ENCODE peak calls at places on chromosome 4, in nine cellular contexts. One of them, this sample, is unnamed.

GRCh38 chr4:39970559-39971270 is 7.0 kb downstream of the PDS5A start:
- DNase-seq in activated T-helper 1 cell treated with anti-CD3 and anti-CD28 coated beads, Interleukin-12 subunit alpha, Interleukin-12 subunit beta, Interleukin-2, Interleukin-4 antibody, amounts not matched to agents 30 ng/mL and 10 ng/mL and 1 ng/mL, durations not matched to agents 14 hours and 24 hours and 36 hours: no peak
- DNase-seq in T1000: no peak
- DNase-seq in activated T-cell treated with anti-CD3 and anti-CD28 coated beads, Interleukin-2, amount 50 U/mL, for 1 hour: no peak
- DNase-seq in AG08396: no peak
- DNase-seq in MV-4-11: peak
- DNase-seq in stomach: no peak
- DNase-seq in thoracic aorta: no peak
- DNase-seq in activated naive CD8-positive, alpha-beta T cell treated with anti-CD3 and anti-CD28 coated beads for 36 hours: no peak
- DNase-seq in this sample: no peak

GRCh38 chr4:825969-826330 is at the start of gene CPLX1:
- DNase-seq in activated T-helper 1 cell treated with anti-CD3 and anti-CD28 coated beads, Interleukin-12 subunit alpha, Interleukin-12 subunit beta, Interleukin-2, Interleukin-4 antibody, amounts not matched to agents 30 ng/mL and 10 ng/mL and 1 ng/mL, durations not matched to agents 14 hours and 24 hours and 36 hours: no peak
- DNase-seq in T1000: no peak
- DNase-seq in activated T-cell treated with anti-CD3 and anti-CD28 coated beads, Interleukin-2, amount 50 U/mL, for 1 hour: peak
- DNase-seq in AG08396: peak
- DNase-seq in MV-4-11: no peak
- DNase-seq in stomach: peak
- DNase-seq in thoracic aorta: no peak
- DNase-seq in activated naive CD8-positive, alpha-beta T cell treated with anti-CD3 and anti-CD28 coated beads for 36 hours: peak
- DNase-seq in this sample: peak

GRCh38 chr4:99447079-99447478 is 11.9 kb upstream of the ADH7 start:
- DNase-seq in activated T-helper 1 cell treated with anti-CD3 and anti-CD28 coated beads, Interleukin-12 subunit alpha, Interleukin-12 subunit beta, Interleukin-2, Interleukin-4 antibody, amounts not matched to agents 30 ng/mL and 10 ng/mL and 1 ng/mL, durations not matched to agents 14 hours and 24 hours and 36 hours: no peak
- DNase-seq in T1000: no peak
- DNase-seq in activated T-cell treated with anti-CD3 and anti-CD28 coated beads, Interleukin-2, amount 50 U/mL, for 1 hour: no peak
- DNase-seq in AG08396: peak
- DNase-seq in MV-4-11: peak
- DNase-seq in stomach: no peak
- DNase-seq in thoracic aorta: no peak
- DNase-seq in activated naive CD8-positive, alpha-beta T cell treated with anti-CD3 and anti-CD28 coated beads for 36 hours: peak
- DNase-seq in this sample: peak

GRCh38 chr4:152972821-152973613 is 36.9 kb downstream of the FHDC1 start:
- DNase-seq in activated T-helper 1 cell treated with anti-CD3 and anti-CD28 coated beads, Interleukin-12 subunit alpha, Interleukin-12 subunit beta, Interleukin-2, Interleukin-4 antibody, amounts not matched to agents 30 ng/mL and 10 ng/mL and 1 ng/mL, durations not matched to agents 14 hours and 24 hours and 36 hours: no peak
- DNase-seq in T1000: peak
- DNase-seq in activated T-cell treated with anti-CD3 and anti-CD28 coated beads, Interleukin-2, amount 50 U/mL, for 1 hour: no peak
- DNase-seq in AG08396: peak
- DNase-seq in MV-4-11: no peak
- DNase-seq in stomach: no peak
- DNase-seq in thoracic aorta: no peak
- DNase-seq in activated naive CD8-positive, alpha-beta T cell treated with anti-CD3 and anti-CD28 coated beads for 36 hours: no peak
- DNase-seq in this sample: no peak

GRCh38 chr4:7115557-7116340 is 47.9 kb upstream of the GRPEL1 start:
- DNase-seq in activated T-helper 1 cell treated with anti-CD3 and anti-CD28 coated beads, Interleukin-12 subunit alpha, Interleukin-12 subunit beta, Interleukin-2, Interleukin-4 antibody, amounts not matched to agents 30 ng/mL and 10 ng/mL and 1 ng/mL, durations not matched to agents 14 hours and 24 hours and 36 hours: no peak
- DNase-seq in T1000: no peak
- DNase-seq in activated T-cell treated with anti-CD3 and anti-CD28 coated beads, Interleukin-2, amount 50 U/mL, for 1 hour: no peak
- DNase-seq in AG08396: no peak
- DNase-seq in MV-4-11: no peak
- DNase-seq in stomach: no peak
- DNase-seq in thoracic aorta: no peak
- DNase-seq in activated naive CD8-positive, alpha-beta T cell treated with anti-CD3 and anti-CD28 coated beads for 36 hours: no peak
- DNase-seq in this sample: no peak

GRCh38 chr4:32192991-32193390 is 1472.8 kb downstream of the PCDH7 start:
- DNase-seq in activated T-helper 1 cell treated with anti-CD3 and anti-CD28 coated beads, Interleukin-12 subunit alpha, Interleukin-12 subunit beta, Interleukin-2, Interleukin-4 antibody, amounts not matched to agents 30 ng/mL and 10 ng/mL and 1 ng/mL, durations not matched to agents 14 hours and 24 hours and 36 hours: no peak
- DNase-seq in T1000: no peak
- DNase-seq in activated T-cell treated with anti-CD3 and anti-CD28 coated beads, Interleukin-2, amount 50 U/mL, for 1 hour: no peak
- DNase-seq in AG08396: no peak
- DNase-seq in MV-4-11: no peak
- DNase-seq in stomach: no peak
- DNase-seq in thoracic aorta: no peak
- DNase-seq in activated naive CD8-positive, alpha-beta T cell treated with anti-CD3 and anti-CD28 coated beads for 36 hours: no peak
- DNase-seq in this sample: no peak

GRCh38 chr4:44313702-44314101 is 134.9 kb downstream of the KCTD8 start:
- DNase-seq in activated T-helper 1 cell treated with anti-CD3 and anti-CD28 coated beads, Interleukin-12 subunit alpha, Interleukin-12 subunit beta, Interleukin-2, Interleukin-4 antibody, amounts not matched to agents 30 ng/mL and 10 ng/mL and 1 ng/mL, durations not matched to agents 14 hours and 24 hours and 36 hours: no peak
- DNase-seq in T1000: no peak
- DNase-seq in activated T-cell treated with anti-CD3 and anti-CD28 coated beads, Interleukin-2, amount 50 U/mL, for 1 hour: no peak
- DNase-seq in AG08396: no peak
- DNase-seq in MV-4-11: no peak
- DNase-seq in stomach: no peak
- DNase-seq in thoracic aorta: no peak
- DNase-seq in activated naive CD8-positive, alpha-beta T cell treated with anti-CD3 and anti-CD28 coated beads for 36 hours: no peak
- DNase-seq in this sample: no peak

GRCh38 chr4:19999775-20000414 is 251.8 kb upstream of the SLIT2 start:
- DNase-seq in activated T-helper 1 cell treated with anti-CD3 and anti-CD28 coated beads, Interleukin-12 subunit alpha, Interleukin-12 subunit beta, Interleukin-2, Interleukin-4 antibody, amounts not matched to agents 30 ng/mL and 10 ng/mL and 1 ng/mL, durations not matched to agents 14 hours and 24 hours and 36 hours: no peak
- DNase-seq in T1000: no peak
- DNase-seq in activated T-cell treated with anti-CD3 and anti-CD28 coated beads, Interleukin-2, amount 50 U/mL, for 1 hour: no peak
- DNase-seq in AG08396: no peak
- DNase-seq in MV-4-11: no peak
- DNase-seq in stomach: no peak
- DNase-seq in thoracic aorta: no peak
- DNase-seq in activated naive CD8-positive, alpha-beta T cell treated with anti-CD3 and anti-CD28 coated beads for 36 hours: no peak
- DNase-seq in this sample: no peak

GRCh38 chr4:170111546-170111945 is 21.8 kb upstream of the AADAT start:
- DNase-seq in activated T-helper 1 cell treated with anti-CD3 and anti-CD28 coated beads, Interleukin-12 subunit alpha, Interleukin-12 subunit beta, Interleukin-2, Interleukin-4 antibody, amounts not matched to agents 30 ng/mL and 10 ng/mL and 1 ng/mL, durations not matched to agents 14 hours and 24 hours and 36 hours: no peak
- DNase-seq in T1000: no peak
- DNase-seq in activated T-cell treated with anti-CD3 and anti-CD28 coated beads, Interleukin-2, amount 50 U/mL, for 1 hour: no peak
- DNase-seq in AG08396: no peak
- DNase-seq in MV-4-11: no peak
- DNase-seq in stomach: no peak
- DNase-seq in thoracic aorta: no peak
- DNase-seq in activated naive CD8-positive, alpha-beta T cell treated with anti-CD3 and anti-CD28 coated beads for 36 hours: no peak
- DNase-seq in this sample: no peak

GRCh38 chr4:7761720-7762119 is 177.9 kb downstream of the AFAP1 start:
- DNase-seq in activated T-helper 1 cell treated with anti-CD3 and anti-CD28 coated beads, Interleukin-12 subunit alpha, Interleukin-12 subunit beta, Interleukin-2, Interleukin-4 antibody, amounts not matched to agents 30 ng/mL and 10 ng/mL and 1 ng/mL, durations not matched to agents 14 hours and 24 hours and 36 hours: peak
- DNase-seq in T1000: no peak
- DNase-seq in activated T-cell treated with anti-CD3 and anti-CD28 coated beads, Interleukin-2, amount 50 U/mL, for 1 hour: peak
- DNase-seq in AG08396: peak
- DNase-seq in MV-4-11: peak
- DNase-seq in stomach: peak
- DNase-seq in thoracic aorta: peak
- DNase-seq in activated naive CD8-positive, alpha-beta T cell treated with anti-CD3 and anti-CD28 coated beads for 36 hours: peak
- DNase-seq in this sample: peak

GRCh38 chr4:177487977-177488376 is 45.7 kb upstream of the AGA start:
- DNase-seq in activated T-helper 1 cell treated with anti-CD3 and anti-CD28 coated beads, Interleukin-12 subunit alpha, Interleukin-12 subunit beta, Interleukin-2, Interleukin-4 antibody, amounts not matched to agents 30 ng/mL and 10 ng/mL and 1 ng/mL, durations not matched to agents 14 hours and 24 hours and 36 hours: no peak
- DNase-seq in T1000: no peak
- DNase-seq in activated T-cell treated with anti-CD3 and anti-CD28 coated beads, Interleukin-2, amount 50 U/mL, for 1 hour: no peak
- DNase-seq in AG08396: no peak
- DNase-seq in MV-4-11: no peak
- DNase-seq in stomach: no peak
- DNase-seq in thoracic aorta: no peak
- DNase-seq in activated naive CD8-positive, alpha-beta T cell treated with anti-CD3 and anti-CD28 coated beads for 36 hours: no peak
- DNase-seq in this sample: no peak

GRCh38 chr4:5710962-5711478 is at the start of gene EVC:
- DNase-seq in activated T-helper 1 cell treated with anti-CD3 and anti-CD28 coated beads, Interleukin-12 subunit alpha, Interleukin-12 subunit beta, Interleukin-2, Interleukin-4 antibody, amounts not matched to agents 30 ng/mL and 10 ng/mL and 1 ng/mL, durations not matched to agents 14 hours and 24 hours and 36 hours: no peak
- DNase-seq in T1000: no peak
- DNase-seq in activated T-cell treated with anti-CD3 and anti-CD28 coated beads, Interleukin-2, amount 50 U/mL, for 1 hour: no peak
- DNase-seq in AG08396: peak
- DNase-seq in MV-4-11: no peak
- DNase-seq in stomach: peak
- DNase-seq in thoracic aorta: peak
- DNase-seq in activated naive CD8-positive, alpha-beta T cell treated with anti-CD3 and anti-CD28 coated beads for 36 hours: no peak
- DNase-seq in this sample: no peak

GRCh38 chr4:143185253-143186107 is 763 bp downstream of the USP38 start:
- DNase-seq in activated T-helper 1 cell treated with anti-CD3 and anti-CD28 coated beads, Interleukin-12 subunit alpha, Interleukin-12 subunit beta, Interleukin-2, Interleukin-4 antibody, amounts not matched to agents 30 ng/mL and 10 ng/mL and 1 ng/mL, durations not matched to agents 14 hours and 24 hours and 36 hours: peak
- DNase-seq in T1000: no peak
- DNase-seq in activated T-cell treated with anti-CD3 and anti-CD28 coated beads, Interleukin-2, amount 50 U/mL, for 1 hour: no peak
- DNase-seq in AG08396: no peak
- DNase-seq in MV-4-11: no peak
- DNase-seq in stomach: no peak
- DNase-seq in thoracic aorta: no peak
- DNase-seq in activated naive CD8-positive, alpha-beta T cell treated with anti-CD3 and anti-CD28 coated beads for 36 hours: peak
- DNase-seq in this sample: no peak

GRCh38 chr4:2649604-2650114 is 106.5 kb downstream of the TNIP2 start:
- DNase-seq in activated T-helper 1 cell treated with anti-CD3 and anti-CD28 coated beads, Interleukin-12 subunit alpha, Interleukin-12 subunit beta, Interleukin-2, Interleukin-4 antibody, amounts not matched to agents 30 ng/mL and 10 ng/mL and 1 ng/mL, durations not matched to agents 14 hours and 24 hours and 36 hours: no peak
- DNase-seq in T1000: no peak
- DNase-seq in activated T-cell treated with anti-CD3 and anti-CD28 coated beads, Interleukin-2, amount 50 U/mL, for 1 hour: no peak
- DNase-seq in AG08396: no peak
- DNase-seq in MV-4-11: no peak
- DNase-seq in stomach: no peak
- DNase-seq in thoracic aorta: no peak
- DNase-seq in activated naive CD8-positive, alpha-beta T cell treated with anti-CD3 and anti-CD28 coated beads for 36 hours: no peak
- DNase-seq in this sample: no peak

GRCh38 chr4:105613326-105613725 is 60.9 kb downstream of the ARHGEF38 start:
- DNase-seq in activated T-helper 1 cell treated with anti-CD3 and anti-CD28 coated beads, Interleukin-12 subunit alpha, Interleukin-12 subunit beta, Interleukin-2, Interleukin-4 antibody, amounts not matched to agents 30 ng/mL and 10 ng/mL and 1 ng/mL, durations not matched to agents 14 hours and 24 hours and 36 hours: no peak
- DNase-seq in T1000: no peak
- DNase-seq in activated T-cell treated with anti-CD3 and anti-CD28 coated beads, Interleukin-2, amount 50 U/mL, for 1 hour: no peak
- DNase-seq in AG08396: no peak
- DNase-seq in MV-4-11: no peak
- DNase-seq in stomach: peak
- DNase-seq in thoracic aorta: no peak
- DNase-seq in activated naive CD8-positive, alpha-beta T cell treated with anti-CD3 and anti-CD28 coated beads for 36 hours: no peak
- DNase-seq in this sample: no peak

GRCh38 chr4:2923141-2923551 is 40.1 kb downstream of the NOP14 start:
- DNase-seq in activated T-helper 1 cell treated with anti-CD3 and anti-CD28 coated beads, Interleukin-12 subunit alpha, Interleukin-12 subunit beta, Interleukin-2, Interleukin-4 antibody, amounts not matched to agents 30 ng/mL and 10 ng/mL and 1 ng/mL, durations not matched to agents 14 hours and 24 hours and 36 hours: no peak
- DNase-seq in T1000: no peak
- DNase-seq in activated T-cell treated with anti-CD3 and anti-CD28 coated beads, Interleukin-2, amount 50 U/mL, for 1 hour: no peak
- DNase-seq in AG08396: no peak
- DNase-seq in MV-4-11: no peak
- DNase-seq in stomach: peak
- DNase-seq in thoracic aorta: no peak
- DNase-seq in activated naive CD8-positive, alpha-beta T cell treated with anti-CD3 and anti-CD28 coated beads for 36 hours: no peak
- DNase-seq in this sample: no peak

GRCh38 chr4:83626245-83626843 is 90.4 kb downstream of the GPAT3 start:
- DNase-seq in activated T-helper 1 cell treated with anti-CD3 and anti-CD28 coated beads, Interleukin-12 subunit alpha, Interleukin-12 subunit beta, Interleukin-2, Interleukin-4 antibody, amounts not matched to agents 30 ng/mL and 10 ng/mL and 1 ng/mL, durations not matched to agents 14 hours and 24 hours and 36 hours: no peak
- DNase-seq in T1000: no peak
- DNase-seq in activated T-cell treated with anti-CD3 and anti-CD28 coated beads, Interleukin-2, amount 50 U/mL, for 1 hour: no peak
- DNase-seq in AG08396: no peak
- DNase-seq in MV-4-11: no peak
- DNase-seq in stomach: no peak
- DNase-seq in thoracic aorta: no peak
- DNase-seq in activated naive CD8-positive, alpha-beta T cell treated with anti-CD3 and anti-CD28 coated beads for 36 hours: no peak
- DNase-seq in this sample: no peak

GRCh38 chr4:181289203-181289602 is 954.0 kb upstream of the TENM3 start:
- DNase-seq in activated T-helper 1 cell treated with anti-CD3 and anti-CD28 coated beads, Interleukin-12 subunit alpha, Interleukin-12 subunit beta, Interleukin-2, Interleukin-4 antibody, amounts not matched to agents 30 ng/mL and 10 ng/mL and 1 ng/mL, durations not matched to agents 14 hours and 24 hours and 36 hours: no peak
- DNase-seq in T1000: no peak
- DNase-seq in activated T-cell treated with anti-CD3 and anti-CD28 coated beads, Interleukin-2, amount 50 U/mL, for 1 hour: no peak
- DNase-seq in AG08396: no peak
- DNase-seq in MV-4-11: no peak
- DNase-seq in stomach: no peak
- DNase-seq in thoracic aorta: no peak
- DNase-seq in activated naive CD8-positive, alpha-beta T cell treated with anti-CD3 and anti-CD28 coated beads for 36 hours: no peak
- DNase-seq in this sample: no peak

GRCh38 chr4:80365928-80366327 is 30.4 kb downstream of the CFAP299 start:
- DNase-seq in activated T-helper 1 cell treated with anti-CD3 and anti-CD28 coated beads, Interleukin-12 subunit alpha, Interleukin-12 subunit beta, Interleukin-2, Interleukin-4 antibody, amounts not matched to agents 30 ng/mL and 10 ng/mL and 1 ng/mL, durations not matched to agents 14 hours and 24 hours and 36 hours: peak
- DNase-seq in T1000: peak
- DNase-seq in activated T-cell treated with anti-CD3 and anti-CD28 coated beads, Interleukin-2, amount 50 U/mL, for 1 hour: peak
- DNase-seq in AG08396: peak
- DNase-seq in MV-4-11: no peak
- DNase-seq in stomach: peak
- DNase-seq in thoracic aorta: no peak
- DNase-seq in activated naive CD8-positive, alpha-beta T cell treated with anti-CD3 and anti-CD28 coated beads for 36 hours: peak
- DNase-seq in this sample: peak

GRCh38 chr4:87919951-87920350 is 55.6 kb upstream of the SPP1 start:
- DNase-seq in activated T-helper 1 cell treated with anti-CD3 and anti-CD28 coated beads, Interleukin-12 subunit alpha, Interleukin-12 subunit beta, Interleukin-2, Interleukin-4 antibody, amounts not matched to agents 30 ng/mL and 10 ng/mL and 1 ng/mL, durations not matched to agents 14 hours and 24 hours and 36 hours: no peak
- DNase-seq in T1000: no peak
- DNase-seq in activated T-cell treated with anti-CD3 and anti-CD28 coated beads, Interleukin-2, amount 50 U/mL, for 1 hour: no peak
- DNase-seq in AG08396: no peak
- DNase-seq in MV-4-11: no peak
- DNase-seq in stomach: no peak
- DNase-seq in thoracic aorta: no peak
- DNase-seq in activated naive CD8-positive, alpha-beta T cell treated with anti-CD3 and anti-CD28 coated beads for 36 hours: no peak
- DNase-seq in this sample: no peak

This sample was measured in activated naive CD4-positive, alpha-beta T cell treated with anti-CD3 and anti-CD28 coated beads, Interleukin-2, amount 10 ng/mL, durations not matched to agents 7 days and 5 days.